ENCODE peak calls at places on chromosomes 13 and 19, in eight cellular contexts. P is Caco-2; S is neuronal stem cell; J is naive thymus-derived CD4-positive, alpha-beta T cell; E is mesendoderm; H is fibroblast of lung; U is cardiac muscle cell; A is ovary. Q is an unnamed sample.

GRCh38 chr13:60226507-60226906 is 62.8 kb upstream of the DIAPH3 start:
- DNase-seq in A (no peak), P (peak; percentile 69), E (peak; percentile 65), J (no peak), U (peak; percentile 60), S (peak; percentile 9), H (peak; percentile 14), Q (no peak)

GRCh38 chr19:51810228-51810627 is 15.3 kb downstream of the FPR3 start:
- DNase-seq in P (peak; percentile 17), S (no peak), J (no peak), A (no peak), E (no peak), H (no peak), U (no peak), Q (no peak)

GRCh38 chr13:49112782-49113525 is 107.2 kb upstream of the MLNR start:
- DNase-seq in S (peak; percentile 23), H (peak; percentile 39), U (no peak), P (no peak), E (peak; percentile 82), A (no peak), J (no peak), Q (no peak)

GRCh38 chr13:27637289-27637626 is 15.6 kb downstream of the POLR1D start:
- DNase-seq in J (no peak), E (no peak), P (no peak), U (no peak), A (no peak), H (no peak), S (no peak), Q (no peak)

GRCh38 chr13:102440259-102440936 is 38.5 kb upstream of the FGF14 start:
- DNase-seq in A (no peak), H (no peak), P (no peak), S (no peak), E (no peak), J (no peak), U (no peak), Q (peak; percentile 90)

GRCh38 chr13:80336335-80336734 is 4.6 kb downstream of the SPRY2 start:
- DNase-seq in S (no peak), P (no peak), U (no peak), E (no peak), H (peak; percentile 42), J (no peak), A (no peak), Q (no peak)

GRCh38 chr19:33039108-33039599 is 25.5 kb downstream of the RHPN2 start:
- DNase-seq in E (no peak), U (no peak), S (no peak), J (no peak), P (no peak), A (no peak), H (no peak), Q (no peak)

GRCh38 chr13:42753697-42754096 is 27.7 kb upstream of the FAM216B start:
- DNase-seq in A (no peak), E (no peak), H (no peak), P (no peak), J (no peak), S (no peak), U (no peak), Q (no peak)

GRCh38 chr19:7554990-7555864 is 19.7 kb downstream of the PNPLA6 start:
- DNase-seq in U (peak; percentile 21), H (no peak), A (no peak), P (peak; percentile 26), S (no peak), J (no peak), E (peak; percentile 66), Q (no peak)

GRCh38 chr13:109769275-109769674 is 17.1 kb downstream of the IRS2 start:
- DNase-seq in U (no peak), H (no peak), S (no peak), A (no peak), J (no peak), E (no peak), P (no peak), Q (no peak)

GRCh38 chr19:41933131-41933458 is 4.8 kb upstream of the ERFL start:
- DNase-seq in A (no peak), U (no peak), S (no peak), J (no peak), H (no peak), P (no peak), E (no peak), Q (no peak)

GRCh38 chr13:30805603-30806011 is 70.3 kb downstream of the ALOX5AP start:
- DNase-seq in J (no peak), P (no peak), E (peak; percentile 53), U (peak; percentile 35), A (no peak), S (no peak), H (peak; percentile 77), Q (no peak)

DNA sequence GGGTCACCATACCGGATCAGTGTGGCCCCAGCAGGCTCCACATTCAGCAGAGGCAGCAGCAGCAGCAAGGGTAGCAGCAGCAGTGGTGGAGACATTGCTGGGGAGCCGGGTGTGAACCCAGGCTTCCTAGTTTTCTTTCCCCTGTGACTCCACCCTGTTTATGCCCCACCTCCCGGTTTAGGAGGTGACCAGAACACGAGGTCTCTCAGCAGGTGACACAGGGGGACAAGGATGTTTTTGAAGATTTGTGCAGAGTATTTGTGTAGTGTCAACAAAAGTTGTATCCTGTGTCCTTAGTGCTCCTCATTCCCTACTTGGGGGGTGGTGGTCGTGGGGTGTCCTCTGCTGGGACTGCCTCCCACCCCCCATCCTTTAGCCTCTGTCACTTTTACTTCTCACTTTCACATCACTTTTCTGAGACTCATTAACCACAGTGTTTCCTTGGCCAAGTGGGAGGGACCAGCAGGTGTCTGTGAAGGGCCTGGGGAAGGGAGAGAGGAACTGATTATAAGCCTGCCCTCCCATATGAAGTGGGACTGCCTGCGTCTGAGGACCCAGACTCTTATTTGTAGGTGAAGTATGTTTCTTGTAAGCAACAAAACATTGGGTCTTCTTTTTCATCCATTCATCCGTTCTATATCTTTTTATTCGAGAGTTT is 15.6 kb upstream of the KCNC3 start:
- DNase-seq in J (no peak), U (no peak), H (no peak), S (no peak), E (no peak), A (no peak), P (no peak), Q (no peak)
- H3K4me1 ChIP-seq in J (no peaks in the 10 kb centered on the region), U (peaks cover 9% of the 10 kb centered on the region), H (no peaks in the 10 kb centered on the region), S (no peaks in the 10 kb centered on the region), E (no peaks in the 10 kb centered on the region), A (no peaks in the 10 kb centered on the region), P (peaks cover 18% of the 10 kb centered on the region), Q (no peaks in the 10 kb centered on the region)

GRCh38 chr19:45591004-45591637 is 6.5 kb upstream of the OPA3 start:
- DNase-seq in H (peak; percentile 34), E (peak; percentile 77), U (peak; percentile 76), P (peak; percentile 85), J (no peak), S (no peak), A (no peak), Q (peak; percentile 77)

GRCh38 chr19:45592366-45592765 is 7.8 kb upstream of the OPA3 start:
- DNase-seq in A (no peak), J (no peak), P (no peak), U (no peak), S (no peak), H (no peak), E (no peak), Q (no peak)

GRCh38 chr19:45595814-45596213 is 6.2 kb downstream of the GPR4 start:
- DNase-seq in S (no peak), H (no peak), U (no peak), E (no peak), A (no peak), P (no peak), J (no peak), Q (no peak)

GRCh38 chr19:45591638-45592005 is 7.0 kb upstream of the OPA3 start:
- DNase-seq in H (no peak), J (no peak), E (no peak), S (no peak), P (no peak), U (no peak), A (no peak), Q (no peak)

GRCh38 chr19:45593520-45593919 is 8.5 kb downstream of the GPR4 start:
- DNase-seq in J (no peak), U (no peak), A (no peak), H (no peak), P (no peak), E (no peak), S (no peak), Q (no peak)
- H3K27me3 ChIP-seq in J (no peaks in the 10 kb centered on the region), U (peaks cover 42% of the 10 kb centered on the region), A (no peaks in the 10 kb centered on the region), H (peaks cover 5% of the 10 kb centered on the region), P (peaks cover 2% of the 10 kb centered on the region), E (peaks cover 2% of the 10 kb centered on the region), S (peaks cover 27% of the 10 kb centered on the region), Q (peaks cover 13% of the 10 kb centered on the region)

GRCh38 chr19:1163283-1163933 is 10.7 kb downstream of the SBNO2 start:
- DNase-seq in P (no peak), A (no peak), E (no peak), J (no peak), S (no peak), H (no peak), U (no peak), Q (no peak)

GRCh38 chr19:1161716-1162115 is 12.4 kb downstream of the SBNO2 start:
- DNase-seq in H (no peak), U (no peak), A (no peak), E (no peak), S (no peak), P (no peak), J (no peak), Q (no peak)

GRCh38 chr19:1164684-1165531 is 9.2 kb downstream of the SBNO2 start:
- DNase-seq in E (no peak), J (no peak), H (no peak), A (no peak), U (no peak), S (no peak), P (no peak), Q (no peak)

GRCh38 chr19:1163934-1164683 is 10.0 kb downstream of the SBNO2 start:
- DNase-seq in E (no peak), U (no peak), S (no peak), H (no peak), A (no peak), P (no peak), J (no peak), Q (no peak)

DNA sequence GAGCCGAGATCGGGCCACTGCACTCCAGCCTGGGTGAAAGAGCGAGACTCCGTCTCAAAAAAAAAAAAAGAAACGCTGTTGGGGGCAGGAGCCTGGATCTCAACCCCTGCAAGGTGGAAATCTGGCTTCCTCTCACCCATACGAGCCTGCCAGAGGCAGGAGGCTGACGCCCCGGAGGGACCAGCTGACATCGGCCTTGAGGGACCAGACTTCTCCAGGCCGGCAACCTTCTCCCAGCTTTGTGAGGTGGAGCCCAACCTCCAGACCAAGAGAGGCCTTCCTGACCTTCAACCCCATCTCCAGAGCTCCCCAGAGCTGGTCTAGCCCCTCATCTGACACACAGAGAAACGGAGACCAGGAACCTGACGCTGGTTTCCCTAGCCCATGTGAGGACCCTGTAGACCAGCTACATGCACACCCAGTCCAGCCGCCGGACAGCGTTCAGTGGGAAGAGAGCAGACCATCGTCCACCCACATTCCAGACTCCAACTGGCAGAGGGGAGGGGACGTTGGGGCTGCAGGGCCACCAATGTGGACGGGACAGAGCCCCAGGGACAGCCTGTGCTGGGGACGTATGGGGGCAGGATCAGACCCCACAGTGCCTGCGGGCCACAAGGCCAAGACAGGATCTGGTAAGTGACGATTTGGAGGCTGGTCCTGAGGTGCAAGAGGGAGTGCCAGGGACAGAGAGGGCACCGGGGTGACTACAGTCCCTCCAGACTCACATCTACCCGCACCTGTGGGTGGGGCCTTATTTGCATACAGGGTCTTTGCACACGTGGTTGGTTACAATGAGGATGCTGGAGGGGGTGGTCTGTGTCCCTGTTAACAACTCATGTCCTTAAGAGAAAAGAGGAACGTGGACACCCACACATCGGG is 11.4 kb downstream of the SBNO2 start:
- DNase-seq in S (no peak), A (no peak), U (no peak), H (no peak), P (no peak), J (no peak), E (no peak), Q (no peak)
- H3K4me1 ChIP-seq in S (peaks cover 2% of the 10 kb centered on the region), A (peaks cover 12% of the 10 kb centered on the region), U (peaks cover 3% of the 10 kb centered on the region), H (peaks cover 6% of the 10 kb centered on the region), P (no peaks in the 10 kb centered on the region), J (no peaks in the 10 kb centered on the region), E (no peaks in the 10 kb centered on the region), Q (no peaks in the 10 kb centered on the region)

GRCh38 chr13:95523598-95523997 is 28.9 kb upstream of the CLDN10 start:
- DNase-seq in H (no peak), P (no peak), J (no peak), A (no peak), U (no peak), S (no peak), E (no peak), Q (no peak)
- H3K27me3 ChIP-seq in H (no peaks in the 10 kb centered on the region), P (no peaks in the 10 kb centered on the region), J (no peaks in the 10 kb centered on the region), A (no peaks in the 10 kb centered on the region), U (no peaks in the 10 kb centered on the region), S (no peaks in the 10 kb centered on the region), E (no peaks in the 10 kb centered on the region), Q (no peaks in the 10 kb centered on the region)

Q was measured in pancreas.